ENCODE peak calls at places on chromosome 6, in five cellular contexts. Y is vagina, R is tibial artery, T is psoas muscle, U is astrocyte of the spinal cord. V is an unnamed sample.

GRCh38 chr6:138944412-138944811 is 43.6 kb downstream of the REPS1 start:
- DNase-seq in U (peak; percentile 77), R (no peak), Y (no peak), T (no peak), V (no peak)

GRCh38 chr6:125453516-125453915 is 151.7 kb upstream of the HDDC2 start:
- DNase-seq in R (no peak), Y (no peak), T (no peak), U (no peak), V (no peak)

GRCh38 chr6:23454090-23454998 is 671.7 kb upstream of the NRSN1 start:
- DNase-seq in Y (no peak), R (no peak), T (no peak), U (peak; percentile 29), V (no peak)

GRCh38 chr6:97819680-97820079 is 536.7 kb upstream of the MMS22L start:
- DNase-seq in R (no peak), T (no peak), Y (no peak), U (no peak), V (no peak)

GRCh38 chr6:32857156-32857891 is 3.3 kb downstream of the PSMB9 start:
- DNase-seq in R (no peak), T (no peak), U (no peak), Y (no peak), V (no peak)

GRCh38 chr6:42228305-42228704 is 10.6 kb upstream of the MRPS10 start:
- DNase-seq in T (no peak), U (no peak), Y (no peak), R (no peak), V (no peak)

GRCh38 chr6:128882991-128883571 is at the start of gene LAMA2:
- DNase-seq in T (peak; percentile 94), Y (no peak), R (peak; percentile 88), U (peak; percentile 82), V (peak; percentile 43)

GRCh38 chr6:159084493-159085091 is 39.8 kb upstream of the TAGAP start:
- DNase-seq in R (no peak), T (no peak), Y (no peak), U (peak; percentile 58), V (peak; percentile 64)

GRCh38 chr6:10633216-10633615 is 61.2 kb downstream of the C6orf52 start:
- DNase-seq in U (peak; percentile 85), R (no peak), T (no peak), Y (no peak), V (peak; percentile 16)

GRCh38 chr6:156809034-156809433 is 31.9 kb downstream of the ARID1B start:
- DNase-seq in Y (no peak), T (no peak), U (peak; percentile 37), R (no peak), V (peak; percentile 12)

GRCh38 chr6:21033575-21034026 is 499.3 kb downstream of the CDKAL1 start:
- DNase-seq in R (no peak), Y (no peak), T (peak; percentile 66), U (peak; percentile 64), V (peak; percentile 46)

GRCh38 chr6:71250050-71250689 is 38.4 kb upstream of the OGFRL1 start:
- DNase-seq in R (no peak), T (no peak), Y (no peak), U (peak; percentile 70), V (peak; percentile 63)

GRCh38 chr6:4167833-4168232 is 32.5 kb upstream of the ECI2 start:
- DNase-seq in U (no peak), T (no peak), Y (no peak), R (no peak), V (no peak)

GRCh38 chr6:147506704-147507114 is 1.8 kb upstream of the SAMD5 start:
- DNase-seq in U (peak; percentile 50), R (peak; percentile 80), T (peak; percentile 84), Y (no peak), V (no peak)
- TF ChIP-seq CTCF in U (peak; percentile 80), R (peak; percentile 82), T (peak; percentile 86), Y (peak; percentile 83), V (peak; percentile 89)

GRCh38 chr6:110137924-110138887 is 41.3 kb downstream of the WASF1 start:
- DNase-seq in T (no peak), Y (no peak), R (no peak), U (no peak), V (no peak)
- H3K4me3 ChIP-seq in T (no peak overlapping the region), Y (no peak overlapping the region), R (no peak overlapping the region), U (no peak overlapping the region), V (no peak overlapping the region)

GRCh38 chr6:63269470-63269869 is 50.3 kb downstream of the LGSN start:
- DNase-seq in T (no peak), R (no peak), U (no peak), Y (no peak), V (no peak)

GRCh38 chr6:63275953-63276352 is 43.8 kb downstream of the LGSN start:
- DNase-seq in R (no peak), T (no peak), U (no peak), Y (no peak), V (no peak)

GRCh38 chr6:63267828-63268227 is 52.0 kb downstream of the LGSN start:
- DNase-seq in U (no peak), Y (no peak), T (no peak), R (no peak), V (no peak)

GRCh38 chr6:63268574-63268973 is 51.2 kb downstream of the LGSN start:
- DNase-seq in R (no peak), T (no peak), Y (no peak), U (no peak), V (no peak)

GRCh38 chr6:63272397-63272796 is 47.4 kb downstream of the LGSN start:
- DNase-seq in U (peak; percentile 5), Y (no peak), R (no peak), T (no peak), V (no peak)
- TF ChIP-seq CTCF in U (no peak), Y (no peak), R (no peak), T (peak; percentile 12), V (peak; percentile 22)

GRCh38 chr6:56686429-56686828 is 43.7 kb upstream of the DST start:
- DNase-seq in Y (no peak), T (no peak), R (no peak), U (no peak), V (no peak)

GRCh38 chr6:56690519-56691200 is 48.0 kb upstream of the DST start:
- DNase-seq in U (peak; percentile 69), R (no peak), T (no peak), Y (no peak), V (no peak)

GRCh38 chr6:56689663-56690062 is 47.0 kb upstream of the DST start:
- DNase-seq in U (no peak), T (no peak), R (no peak), Y (no peak), V (no peak)

GRCh38 chr6:56689114-56689513 is 46.4 kb upstream of the DST start:
- DNase-seq in T (no peak), R (no peak), Y (no peak), U (no peak), V (no peak)

DNA sequence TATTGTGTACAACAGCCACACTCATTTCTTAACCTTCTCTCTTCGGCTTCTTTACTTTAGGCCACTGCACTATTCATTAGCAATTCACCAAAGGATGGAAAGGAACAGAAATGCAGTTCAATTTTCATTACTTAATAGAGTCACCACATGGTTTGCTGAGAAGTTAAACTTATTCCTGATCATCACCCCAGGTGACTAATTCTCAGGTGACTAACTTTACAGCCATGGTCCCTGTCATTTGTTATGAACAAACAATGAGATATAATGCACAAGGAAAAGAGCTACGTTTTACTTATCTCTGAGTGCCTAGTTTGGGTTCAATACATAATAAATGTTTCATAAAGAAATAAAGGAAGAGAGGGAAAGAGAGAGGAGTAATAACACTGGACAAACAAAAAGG is 45.8 kb upstream of the DST start:
- DNase-seq in R (no peak), U (no peak), Y (no peak), T (no peak), V (no peak)
- H3K4me3 ChIP-seq in R (no peak overlapping the region), U (no peak overlapping the region), Y (no peak overlapping the region), T (peak overlapping the region; percentile 63), V (no peak overlapping the region)

DNA sequence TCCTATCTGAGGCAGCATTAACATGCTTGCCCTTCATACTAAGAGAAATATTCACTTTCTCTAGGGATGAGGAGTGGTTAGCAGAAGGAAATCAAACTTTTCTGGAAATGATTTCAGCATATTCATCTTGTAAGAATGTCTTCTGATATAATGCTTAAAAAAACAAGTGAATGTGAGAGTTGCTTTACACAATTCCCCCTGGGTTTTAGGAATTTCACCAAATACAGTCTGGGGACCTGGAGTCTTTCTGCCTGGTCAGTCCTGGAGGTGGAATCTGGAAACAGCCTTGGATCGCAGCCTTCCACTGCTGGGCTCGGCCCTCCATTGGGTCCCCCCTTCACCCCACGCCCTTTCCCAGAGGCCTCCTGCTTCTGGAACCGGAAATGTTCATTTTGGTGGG is 100.4 kb downstream of the DACT2 start:
- DNase-seq in R (no peak), Y (no peak), U (peak; percentile 14), T (peak; percentile 84), V (no peak)
- TF ChIP-seq CTCF in R (no peak), Y (no peak), U (no peak), T (no peak), V (no peak)

DNA sequence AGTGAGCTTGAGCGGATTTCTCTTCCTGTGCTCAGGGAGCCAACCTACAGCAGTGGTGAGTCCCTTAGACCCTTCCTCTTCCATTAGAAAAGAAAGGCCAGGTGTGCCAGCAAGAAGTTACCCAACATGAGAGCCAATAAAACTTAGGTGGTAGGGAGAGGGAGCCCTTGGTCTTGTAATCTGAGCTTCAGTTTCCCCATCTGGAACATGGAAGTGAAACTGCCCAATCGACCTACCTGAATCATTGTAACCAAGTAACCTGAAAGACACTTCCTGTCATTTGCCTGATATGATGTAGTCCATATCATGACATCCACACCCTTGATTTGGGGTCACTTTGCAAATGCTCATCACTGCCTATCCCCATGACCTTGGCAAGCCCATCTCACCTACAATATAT is 66.4 kb downstream of the MDGA1 start:
- DNase-seq in R (no peak), U (no peak), T (no peak), Y (no peak), V (no peak)
- H3K4me3 ChIP-seq in R (no peak overlapping the region), U (no peak overlapping the region), T (no peak overlapping the region), Y (no peak overlapping the region), V (no peak overlapping the region)

GRCh38 chr6:18340781-18341551 is 46.2 kb upstream of the RNF144B start:
- DNase-seq in U (no peak), T (no peak), R (no peak), Y (no peak), V (no peak)
- TF ChIP-seq CTCF in U (no peak), T (no peak), R (no peak), Y (no peak), V (no peak)

DNA sequence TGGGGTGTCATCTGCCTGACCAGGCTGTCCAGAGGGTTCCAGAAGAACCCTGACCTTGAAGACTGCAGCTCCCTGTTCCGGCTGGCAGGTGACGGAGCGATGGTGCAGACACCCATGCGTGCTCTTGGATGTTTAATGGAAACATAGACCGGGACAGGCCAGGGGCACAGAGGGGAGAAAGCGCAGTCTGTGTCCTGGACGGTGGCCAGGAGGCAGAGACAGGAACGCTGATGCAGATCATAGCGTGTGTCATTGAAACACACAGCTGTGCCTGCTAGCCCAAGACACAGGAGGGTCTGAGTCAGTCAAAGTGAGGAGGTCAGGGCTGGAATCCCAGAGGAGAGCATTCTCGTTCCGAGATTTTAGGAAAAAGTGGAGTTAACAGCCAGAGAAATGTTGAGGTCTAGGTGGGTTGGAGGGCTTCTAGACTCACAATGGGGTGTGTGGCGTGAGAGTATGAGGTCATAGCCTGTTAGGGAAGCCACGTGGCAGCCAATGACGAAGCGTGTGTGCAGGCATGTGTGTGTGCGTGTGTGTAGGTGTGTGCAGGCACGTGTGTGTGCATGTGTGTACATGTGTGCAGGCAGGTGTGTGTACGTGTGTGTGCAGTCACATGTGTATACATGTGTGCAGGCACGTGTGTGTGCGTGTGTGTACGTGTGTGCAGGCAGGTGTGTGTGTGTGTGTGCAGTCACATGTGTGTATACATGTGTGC is 167.0 kb downstream of the ERMARD start:
- DNase-seq in T (no peak), Y (no peak), U (no peak), R (peak; percentile 23), V (no peak)
- H3K4me3 ChIP-seq in T (no peak overlapping the region), Y (no peak overlapping the region), U (no peak overlapping the region), R (no peak overlapping the region), V (no peak overlapping the region)

V was measured in BJ.